ENCODE peak calls at places on chromosomes 7 and 10, in ten cellular contexts. L is neural progenitor cell; W is AG04450; R is H54; M is iris pigment epithelial cell; F is stimulated activated CD4-positive, alpha-beta T cell treated with anti-CD3 and anti-CD28 coated beads, Interleukin-1b, Interleukin-23, amount 100 ng/mL, for 24 hours; K is AG08395; C is tibial artery; D is HEK293T; Q is Right ventricle myocardium superior. H is an unnamed sample.

GRCh38 chr10:46077616-46078268 is 31.7 kb upstream of the MSMB start:
- DNase-seq in L (no peak), W (no peak), R (no peak), M (no peak), F (no peak), K (no peak), C (no peak), D (no peak), Q (no peak), H (no peak)

GRCh38 chr10:4057021-4057420 is 272.0 kb upstream of the KLF6 start:
- DNase-seq in L (no peak), W (no peak), R (no peak), M (no peak), F (no peak), K (no peak), C (no peak), D (no peak), Q (no peak), H (no peak)

GRCh38 chr10:125024496-125025234 is 82.7 kb downstream of the ZRANB1 start:
- DNase-seq in L (no peak), W (no peak), R (no peak), M (no peak), F (no peak), K (no peak), C (no peak), D (no peak), Q (no peak), H (peak)

GRCh38 chr10:95906675-95907453 is 911 bp upstream of the CC2D2B start:
- DNase-seq in L (peak), W (peak), R (peak), M (peak), F (no peak), K (peak), C (peak), D (peak), Q (peak), H (peak)

GRCh38 chr10:73953665-73954064 is 42.7 kb downstream of the PLAU start:
- DNase-seq in L (no peak), W (no peak), R (no peak), M (peak), F (no peak), K (peak), C (peak), D (no peak), Q (no peak), H (no peak)

GRCh38 chr7:34939175-34939574 is 98.1 kb downstream of the DPY19L1 start:
- DNase-seq in L (no peak), W (peak), R (peak), M (peak), F (no peak), K (peak), C (no peak), D (no peak), Q (no peak), H (no peak)

GRCh38 chr7:4067874-4068273 is 614.2 kb upstream of the FOXK1 start:
- DNase-seq in L (no peak), W (no peak), R (no peak), M (no peak), F (no peak), K (no peak), C (no peak), D (no peak), Q (no peak), H (no peak)

GRCh38 chr10:58486821-58487220 is 25.9 kb upstream of the BICC1 start:
- DNase-seq in L (no peak), W (no peak), R (no peak), M (no peak), F (no peak), K (peak), C (no peak), D (no peak), Q (no peak), H (no peak)

GRCh38 chr7:121395494-121395960 is 581 bp downstream of the FAM3C start:
- DNase-seq in L (peak), W (no peak), R (peak), M (peak), F (peak), K (peak), C (no peak), D (peak), Q (peak), H (no peak)

GRCh38 chr7:92425311-92425947 is 21.9 kb upstream of the GATAD1 start:
- DNase-seq in L (peak), W (no peak), R (no peak), M (no peak), F (no peak), K (no peak), C (no peak), D (no peak), Q (no peak), H (no peak)

GRCh38 chr10:72426982-72427381 is 72.3 kb upstream of the DNAJB12 start:
- DNase-seq in L (peak), W (no peak), R (no peak), M (no peak), F (no peak), K (no peak), C (no peak), D (no peak), Q (no peak), H (peak)

GRCh38 chr10:52268790-52269189 is 45.3 kb upstream of the DKK1 start:
- DNase-seq in L (no peak), W (no peak), R (no peak), M (no peak), F (no peak), K (no peak), C (no peak), D (no peak), Q (no peak), H (no peak)

GRCh38 chr10:5385224-5385623 is 19.4 kb downstream of the TUBAL3 start:
- DNase-seq in L (no peak), W (no peak), R (no peak), M (no peak), F (no peak), K (no peak), C (no peak), D (no peak), Q (no peak), H (no peak)

GRCh38 chr7:6226194-6226799 is 46.1 kb downstream of the CYTH3 start:
- DNase-seq in L (no peak), W (peak), R (no peak), M (no peak), F (no peak), K (peak), C (no peak), D (no peak), Q (no peak), H (no peak)

GRCh38 chr7:36217961-36218284 is 64.9 kb downstream of the EEPD1 start:
- DNase-seq in L (no peak), W (no peak), R (no peak), M (no peak), F (no peak), K (no peak), C (no peak), D (no peak), Q (no peak), H (no peak)

GRCh38 chr10:44051584-44052385 is 333.1 kb downstream of the CXCL12 start:
- DNase-seq in L (no peak), W (peak), R (peak), M (peak), F (no peak), K (peak), C (no peak), D (no peak), Q (no peak), H (no peak)

GRCh38 chr10:73529089-73529832 is 33.4 kb upstream of the PPP3CB start:
- DNase-seq in L (peak), W (peak), R (peak), M (peak), F (peak), K (peak), C (no peak), D (peak), Q (no peak), H (no peak)

GRCh38 chr10:96500519-96500918 is 13.2 kb downstream of the TLL2 start:
- DNase-seq in L (no peak), W (no peak), R (no peak), M (no peak), F (no peak), K (no peak), C (no peak), D (no peak), Q (no peak), H (no peak)

GRCh38 chr7:142795339-142795863 is 24.6 kb downstream of the PRSS2 start:
- DNase-seq in L (no peak), W (no peak), R (no peak), M (no peak), F (no peak), K (no peak), C (no peak), D (no peak), Q (no peak), H (no peak)

GRCh38 chr10:76829724-76830123 is 807.9 kb downstream of the KCNMA1 start:
- DNase-seq in L (no peak), W (no peak), R (no peak), M (no peak), F (no peak), K (no peak), C (no peak), D (no peak), Q (no peak), H (no peak)

GRCh38 chr10:130452096-130452495 is 315.9 kb downstream of the GLRX3 start:
- DNase-seq in L (no peak), W (no peak), R (no peak), M (no peak), F (no peak), K (no peak), C (no peak), D (no peak), Q (no peak), H (no peak)

GRCh38 chr7:105713488-105714465 is 132.5 kb upstream of the EFCAB10 start:
- DNase-seq in L (no peak), W (no peak), R (peak), M (peak), F (no peak), K (peak), C (no peak), D (no peak), Q (no peak), H (peak)